ENCODE peak calls at places on chromosomes 16 and 17, in five cellular contexts. X, J, Z, D and O are unnamed samples.

GRCh38 chr16:2692251-2692947 is 10.1 kb downstream of the KCTD5 start:
- DNase-seq in J (no peak), X (no peak), D (peak), Z (no peak), O (peak)

GRCh38 chr16:11250786-11251524 is 5.0 kb downstream of the SOCS1 start:
- DNase-seq in D (no peak), J (no peak), Z (no peak), X (no peak), O (no peak)

GRCh38 chr17:68776451-68776850 is 175.3 kb upstream of the FAM20A start:
- DNase-seq in Z (no peak), J (no peak), D (no peak), X (no peak), O (no peak)

GRCh38 chr17:51397361-51398127 is 137.2 kb downstream of the UTP18 start:
- DNase-seq in J (no peak), X (no peak), D (peak), Z (peak), O (no peak)

GRCh38 chr17:2400877-2401425 is at the start of gene MNT:
- DNase-seq in J (peak), D (peak), X (peak), Z (peak), O (peak)

GRCh38 chr16:22325598-22326368 is 28.6 kb downstream of the POLR3E start:
- DNase-seq in J (no peak), Z (no peak), X (peak), D (no peak), O (no peak)

GRCh38 chr16:25034916-25035315 is 19.7 kb upstream of the ARHGAP17 start:
- DNase-seq in D (peak), J (no peak), Z (no peak), X (no peak), O (no peak)

GRCh38 chr16:35431829-35432663 is 1972.6 kb downstream of the TP53TG3F start:
- DNase-seq in Z (no peak), X (peak), J (no peak), D (no peak), O (no peak)

GRCh38 chr16:23807028-23807427 is 28.8 kb upstream of the PRKCB start:
- DNase-seq in J (no peak), X (no peak), Z (no peak), D (no peak), O (no peak)

GRCh38 chr17:50290074-50290702 is 15.9 kb downstream of the TMEM92 start:
- DNase-seq in J (peak), Z (peak), X (peak), D (peak), O (no peak)

GRCh38 chr16:57825298-57826039 is 23.2 kb upstream of the KIFC3 start:
- DNase-seq in J (no peak), D (no peak), Z (no peak), X (no peak), O (no peak)

GRCh38 chr17:75087558-75088453 is at the start of gene SLC16A5:
- DNase-seq in X (peak), D (peak), J (peak), Z (peak), O (no peak)

GRCh38 chr17:80047176-80047575 is 10.7 kb downstream of the CCDC40 start:
- DNase-seq in J (no peak), X (no peak), Z (no peak), D (no peak), O (no peak)

GRCh38 chr17:61409301-61410099 is 9.9 kb downstream of the TBX2 start:
- DNase-seq in J (peak), Z (peak), X (peak), D (peak), O (no peak)

GRCh38 chr16:75733305-75734141 is 7.2 kb upstream of the CPHXL start:
- DNase-seq in D (peak), X (no peak), J (peak), Z (no peak), O (no peak)

DNA sequence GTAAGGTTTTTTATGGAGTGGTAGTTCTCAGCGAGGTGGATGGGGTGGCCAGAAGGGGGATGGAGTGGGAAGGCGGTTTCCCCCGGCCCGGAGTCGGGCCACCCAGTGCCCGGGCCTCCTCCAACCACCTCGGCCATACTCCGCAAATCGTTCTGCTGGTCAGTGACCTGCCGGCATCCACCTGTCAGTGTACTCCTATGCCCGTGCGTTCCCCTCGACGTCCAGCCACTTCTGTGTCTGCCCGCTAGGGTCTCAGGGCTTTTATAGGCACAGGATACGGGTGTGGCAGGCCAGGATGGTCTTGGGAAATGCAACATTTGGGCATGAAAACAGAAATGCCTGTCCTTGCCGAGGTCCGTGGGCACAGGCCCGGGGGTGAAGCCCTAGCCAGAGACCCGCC is 19.3 kb upstream of the ASGR2 start:
- DNase-seq in D (no peak), X (no peak), J (no peak), Z (no peak), O (no peak)
- H3K27ac ChIP-seq in D (no peak), X (no peak), J (no peak), Z (no peak), O (peak)

DNA sequence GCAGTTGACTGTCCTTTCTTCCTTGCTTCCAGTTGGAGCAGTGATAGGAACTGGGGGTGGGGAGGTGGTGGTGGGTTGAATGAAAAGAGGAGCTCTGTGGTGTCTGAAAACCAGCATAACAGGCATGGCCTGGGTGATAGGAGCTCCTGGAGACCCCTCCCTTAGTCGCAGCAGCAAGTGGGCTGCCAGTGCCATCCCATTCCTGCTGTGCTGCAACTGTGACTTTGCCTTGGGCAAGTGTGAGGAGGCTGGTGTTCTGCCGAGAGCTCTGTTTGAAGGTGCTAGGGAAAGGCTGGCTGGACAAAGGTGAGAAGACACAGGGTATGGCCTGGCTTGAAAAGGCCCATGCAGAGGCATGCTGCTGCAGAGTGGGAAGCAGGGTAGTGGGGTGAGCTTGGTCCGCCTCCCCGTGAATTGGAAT is 2.7 kb upstream of the CDK5R1 start:
- DNase-seq in D (no peak), J (no peak), X (peak), Z (no peak), O (no peak)
- H3K27ac ChIP-seq in D (no peak), J (peak), X (no peak), Z (no peak), O (peak)

DNA sequence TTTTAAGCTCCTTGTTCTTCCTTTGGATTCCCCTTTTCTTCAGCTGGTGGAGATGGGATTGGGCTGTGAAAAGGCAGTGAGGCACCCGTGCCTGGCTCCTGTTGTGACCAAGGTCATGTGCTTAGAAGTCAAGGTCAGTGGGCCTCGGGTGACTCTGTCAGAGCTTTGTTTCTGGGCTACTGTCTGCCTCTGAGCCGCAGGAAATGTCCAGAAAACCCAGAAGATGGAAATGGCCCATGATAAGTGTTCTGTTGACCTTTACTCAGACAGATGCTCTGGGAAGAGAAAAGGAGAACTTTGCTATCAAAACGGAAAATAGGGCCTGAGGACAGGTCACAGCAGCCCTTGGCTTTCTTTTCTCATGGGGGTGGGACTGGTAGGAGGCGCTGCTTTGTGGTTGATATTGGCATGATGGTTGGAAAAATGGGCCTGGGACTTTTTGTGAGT is 2.9 kb downstream of the ABCC1 start:
- DNase-seq in X (peak), J (no peak), Z (no peak), D (peak), O (no peak)
- H3K27ac ChIP-seq in X (peak), J (no peak), Z (no peak), D (no peak), O (no peak)

DNA sequence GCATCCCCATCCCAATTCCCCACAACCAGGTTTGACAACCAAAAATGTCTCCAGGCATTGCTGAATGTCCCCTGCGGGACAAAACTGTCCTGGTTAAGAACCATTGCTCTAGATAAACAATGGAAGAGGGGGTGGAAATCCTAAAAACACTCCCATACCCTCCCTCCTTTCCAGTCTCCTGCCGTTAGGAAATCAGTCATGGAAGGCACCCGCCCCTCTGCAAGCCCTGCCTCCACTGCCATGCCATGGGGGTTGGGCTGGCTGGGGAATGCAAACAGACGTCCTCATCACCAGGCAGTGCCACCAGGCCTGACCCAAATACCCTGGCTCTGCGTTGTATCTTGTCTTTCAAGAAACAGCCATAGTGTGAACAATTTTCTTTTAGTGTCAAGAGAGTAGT is 57.5 kb downstream of the CYTH1 start:
- DNase-seq in D (no peak), X (no peak), Z (no peak), J (no peak), O (peak)
- H3K27ac ChIP-seq in D (no peak), X (no peak), Z (no peak), J (no peak), O (peak)

DNA sequence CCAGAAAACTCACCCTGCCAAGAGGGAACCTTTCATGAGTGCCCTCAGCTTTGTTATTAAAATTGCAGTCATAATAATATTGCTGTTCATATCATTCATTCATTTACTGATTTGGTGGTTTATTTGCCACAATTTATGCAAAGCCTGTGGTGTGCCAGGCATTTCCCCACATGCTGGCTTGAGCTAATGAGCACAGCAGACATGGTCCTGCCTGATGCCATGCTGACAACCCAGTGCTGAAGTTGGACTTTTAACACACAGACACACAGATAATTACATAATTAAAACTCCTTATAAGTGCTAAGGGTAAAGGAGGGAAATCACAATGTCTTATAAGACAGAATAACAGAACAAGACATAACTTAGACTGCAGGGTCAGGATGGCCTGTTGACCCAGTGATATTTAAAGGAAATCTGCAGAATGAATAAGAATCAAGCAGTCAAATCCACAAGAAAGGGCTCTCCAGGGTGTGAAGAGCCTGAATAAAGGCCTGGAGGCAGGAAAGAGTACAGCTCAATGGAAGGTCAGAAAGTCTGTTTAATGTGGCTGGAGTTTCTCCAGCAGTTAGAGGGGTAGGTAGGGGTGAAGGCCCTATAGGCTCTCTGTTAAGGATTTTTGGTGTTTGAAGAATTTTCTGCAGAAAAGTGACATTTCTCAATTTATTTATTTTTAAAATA is 196.9 kb upstream of the CDH11 start:
- DNase-seq in D (no peak), Z (no peak), X (no peak), J (no peak), O (no peak)
- H3K27ac ChIP-seq in D (no peak), Z (no peak), X (no peak), J (no peak), O (no peak)

GRCh38 chr16:4301177-4301576 is 14.7 kb upstream of the GLIS2 start:
- DNase-seq in X (no peak), D (no peak), Z (no peak), J (no peak), O (no peak)
- H3K27ac ChIP-seq in X (no peak), D (no peak), Z (peak), J (no peak), O (no peak)

DNA sequence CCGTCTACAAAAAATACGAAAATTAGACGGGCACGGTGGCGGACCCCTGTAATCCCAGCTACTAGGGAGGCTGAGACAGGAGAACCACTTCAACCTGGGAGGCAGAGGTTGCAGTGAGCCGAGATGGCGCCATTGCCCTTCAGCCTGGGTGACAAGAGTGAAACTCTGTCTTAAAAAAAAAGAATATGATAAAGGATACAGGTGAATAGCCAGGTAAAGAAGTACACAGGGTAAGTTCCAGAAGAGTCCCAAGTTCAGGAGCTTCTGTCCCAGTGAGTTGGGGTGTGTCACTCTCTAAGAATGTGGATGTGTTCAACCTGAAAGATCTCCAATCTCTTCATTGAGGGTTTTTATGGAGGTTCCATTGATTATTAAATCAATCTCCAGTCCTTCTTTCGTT is 6.8 kb downstream of the TMC5 start:
- DNase-seq in Z (no peak), D (no peak), J (no peak), X (no peak), O (no peak)
- H3K27ac ChIP-seq in Z (no peak), D (no peak), J (no peak), X (no peak), O (no peak)

DNA sequence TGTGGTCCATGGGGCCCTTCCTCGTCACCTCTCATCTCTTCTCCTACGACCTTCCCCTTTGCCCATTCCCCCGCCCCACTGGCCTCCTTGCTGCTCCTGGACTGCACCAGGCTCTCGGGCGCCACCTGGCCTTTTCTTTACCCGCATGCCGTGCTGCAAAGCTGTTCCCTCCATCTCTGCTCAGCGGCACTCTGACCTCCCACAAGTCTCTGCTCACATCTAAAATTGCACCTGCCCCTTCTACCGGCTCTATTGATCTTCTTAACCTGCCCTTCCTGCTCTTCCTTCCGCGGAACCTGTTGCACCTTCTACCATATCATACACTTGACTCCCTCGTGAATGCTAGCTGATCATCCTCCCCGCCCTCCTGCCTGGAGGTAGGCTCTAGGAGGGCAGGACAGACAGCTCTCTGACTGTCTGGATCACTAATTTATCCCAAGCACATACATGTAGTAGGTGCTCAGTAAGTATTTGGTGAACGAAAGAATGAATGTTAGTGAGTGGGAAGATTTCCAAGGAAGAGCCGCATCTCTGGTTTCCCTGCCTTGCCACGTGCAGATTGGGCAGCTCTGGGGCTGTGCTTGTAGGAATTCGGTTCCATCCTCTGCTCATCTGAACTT is 17.3 kb downstream of the DNAH17 start:
- DNase-seq in J (no peak), D (no peak), X (peak), Z (peak), O (no peak)
- H3K27ac ChIP-seq in J (no peak), D (no peak), X (no peak), Z (no peak), O (no peak)

GRCh38 chr17:17913695-17914332 is 58.4 kb downstream of the TOM1L2 start:
- DNase-seq in X (peak), J (peak), Z (peak), D (peak), O (peak)
- H3K27ac ChIP-seq in X (peak), J (peak), Z (peak), D (peak), O (no peak)